ENCODE peak calls at places on chromosomes 1 and 21, in five cellular contexts. I, H, K, M and T are unnamed samples.

GRCh38 chr1:41735587-41736290 is 183.0 kb downstream of the HIVEP3 start:
- DNase-seq in I (peak), H (no peak), K (peak), M (no peak), T (no peak)

GRCh38 chr1:15965228-15965767 is 10.6 kb downstream of the ZBTB17 start:
- DNase-seq in I (no peak), H (no peak), K (peak), M (no peak), T (no peak)

GRCh38 chr1:69567847-69568434 is at the start of gene LRRC7:
- DNase-seq in I (peak), H (no peak), K (peak), M (no peak), T (peak)

GRCh38 chr1:204994086-204994862 is 48.7 kb upstream of the CNTN2 start:
- DNase-seq in I (no peak), H (no peak), K (no peak), M (no peak), T (no peak)

GRCh38 chr1:59046730-59047157 is 250.2 kb upstream of the FGGY start:
- DNase-seq in I (no peak), H (no peak), K (no peak), M (peak), T (peak)

GRCh38 chr1:49622877-49623276 is 400.9 kb downstream of the AGBL4 start:
- DNase-seq in I (no peak), H (no peak), K (no peak), M (no peak), T (no peak)

GRCh38 chr1:234961468-234962339 is 166.9 kb downstream of the TOMM20 start:
- DNase-seq in I (no peak), H (no peak), K (no peak), M (no peak), T (no peak)

GRCh38 chr1:228515200-228515834 is 28.1 kb downstream of the RNF187 start:
- DNase-seq in I (peak), H (no peak), K (peak), M (peak), T (peak)

GRCh38 chr1:230067441-230067870 is 418 bp downstream of the GALNT2 start:
- DNase-seq in I (peak), H (no peak), K (no peak), M (peak), T (no peak)

GRCh38 chr1:153563991-153564390 is 1.7 kb downstream of the S100A2 start:
- DNase-seq in I (no peak), H (no peak), K (no peak), M (no peak), T (no peak)

GRCh38 chr1:171868217-171868616 is 26.9 kb downstream of the DNM3 start:
- DNase-seq in I (no peak), H (no peak), K (no peak), M (no peak), T (no peak)

GRCh38 chr1:239810071-239810481 is 281.6 kb upstream of the FMN2 start:
- DNase-seq in I (no peak), H (no peak), K (no peak), M (no peak), T (no peak)

GRCh38 chr1:30111431-30111830 is 612.0 kb downstream of the MATN1 start:
- DNase-seq in I (peak), H (no peak), K (peak), M (no peak), T (no peak)

GRCh38 chr1:59063501-59063900 is 233.4 kb upstream of the FGGY start:
- DNase-seq in I (no peak), H (no peak), K (no peak), M (no peak), T (no peak)

GRCh38 chr1:33711511-33711910 is 152.4 kb upstream of the HMGB4 start:
- DNase-seq in I (no peak), H (no peak), K (no peak), M (no peak), T (no peak)

GRCh38 chr21:17491716-17492414 is 21.0 kb upstream of the CXADR start:
- DNase-seq in I (no peak), H (peak), K (peak), M (no peak), T (no peak)

GRCh38 chr1:3659093-3659492 is 6.8 kb downstream of the TP73 start:
- DNase-seq in I (no peak), H (no peak), K (no peak), M (no peak), T (no peak)

GRCh38 chr1:41278076-41278475 is 36.0 kb upstream of the SCMH1 start:
- DNase-seq in I (no peak), H (no peak), K (no peak), M (no peak), T (no peak)

GRCh38 chr1:1199141-1199960 is 7.0 kb downstream of the TNFRSF18 start:
- DNase-seq in I (no peak), H (no peak), K (no peak), M (no peak), T (no peak)

GRCh38 chr21:32480381-32480780 is 67.9 kb downstream of the EVA1C start:
- DNase-seq in I (no peak), H (no peak), K (no peak), M (no peak), T (no peak)

GRCh38 chr1:172793823-172794222 is 134.9 kb downstream of the FASLG start:
- DNase-seq in I (no peak), H (no peak), K (no peak), M (no peak), T (no peak)

GRCh38 chr1:216997831-216998230 is 274.6 kb upstream of the ESRRG start:
- DNase-seq in I (no peak), H (no peak), K (no peak), M (no peak), T (no peak)

GRCh38 chr1:53183277-53183990 is 13.2 kb upstream of the CPT2 start:
- DNase-seq in I (no peak), H (no peak), K (no peak), M (no peak), T (no peak)

GRCh38 chr1:7679873-7680790 is 91.0 kb upstream of the VAMP3 start:
- DNase-seq in I (peak), H (no peak), K (peak), M (peak), T (no peak)